ENCODE peak calls at places on chromosomes 3 and 15, in seven cellular contexts. F is putamen, Q is NCI-H2029 treated with DMSO at 0.1 percent for 48 hours, S is LHCN-M2, X is Right ventricle myocardium superior, J is MCF 10A, I is astrocyte. R is an unnamed sample.

GRCh38 chr15:63686352-63686751 is 89.2 kb downstream of the FBXL22 start:
- DNase-seq in F (no peak), Q (no peak), S (no peak), X (no peak), J (no peak), I (no peak), R (no peak)

GRCh38 chr3:197511130-197511529 is 44.6 kb downstream of the BDH1 start:
- DNase-seq in F (no peak), Q (no peak), S (peak), X (no peak), J (peak), I (peak), R (no peak)

GRCh38 chr15:60585743-60586708 is 107.1 kb upstream of the ICE2 start:
- DNase-seq in F (peak), Q (peak), S (peak), X (no peak), J (peak), I (peak), R (peak)

GRCh38 chr3:73513260-73513659 is 111.5 kb downstream of the PDZRN3 start:
- DNase-seq in F (no peak), Q (no peak), S (no peak), X (no peak), J (no peak), I (no peak), R (no peak)

GRCh38 chr15:99433026-99433756 is 132.6 kb upstream of the MEF2A start:
- DNase-seq in F (no peak), Q (no peak), S (no peak), X (peak), J (peak), I (no peak), R (no peak)

GRCh38 chr3:197752107-197752506 is 2.4 kb downstream of the FYTTD1 start:
- DNase-seq in F (no peak), Q (no peak), S (no peak), X (no peak), J (no peak), I (no peak), R (peak)

GRCh38 chr3:32226875-32227500 is 11.5 kb upstream of the CMTM8 start:
- DNase-seq in F (peak), Q (no peak), S (peak), X (no peak), J (peak), I (peak), R (no peak)

GRCh38 chr3:124007186-124007585 is 15.3 kb upstream of the ROPN1 start:
- DNase-seq in F (no peak), Q (no peak), S (no peak), X (no peak), J (no peak), I (peak), R (no peak)